ENCODE peak calls at places on chromosomes 4 and X, in ten cellular contexts. One of them, this sample, is unnamed.

GRCh38 chr4:146638801-146639351 is at the start of gene POU4F2:
- DNase-seq in heart right ventricle: no peak
- DNase-seq in ovary: no peak
- DNase-seq in cardiac fibroblast: peak
- DNase-seq in tibial nerve: no peak
- DNase-seq in epithelial cell of esophagus: peak
- DNase-seq in AG09309: no peak
- DNase-seq in body of pancreas: no peak
- DNase-seq in right atrium auricular region: no peak
- DNase-seq in GM12878: no peak
- DNase-seq in this sample: no peak

GRCh38 chr4:129153700-129154099 is 57.7 kb downstream of the C4orf33 start:
- DNase-seq in heart right ventricle: no peak
- DNase-seq in ovary: no peak
- DNase-seq in cardiac fibroblast: no peak
- DNase-seq in tibial nerve: no peak
- DNase-seq in epithelial cell of esophagus: no peak
- DNase-seq in AG09309: no peak
- DNase-seq in body of pancreas: no peak
- DNase-seq in right atrium auricular region: no peak
- DNase-seq in GM12878: no peak
- DNase-seq in this sample: no peak

GRCh38 chr4:110009526-110009925 is 96.8 kb downstream of the EGF start:
- DNase-seq in heart right ventricle: no peak
- DNase-seq in ovary: no peak
- DNase-seq in cardiac fibroblast: no peak
- DNase-seq in tibial nerve: no peak
- DNase-seq in epithelial cell of esophagus: no peak
- DNase-seq in AG09309: no peak
- DNase-seq in body of pancreas: no peak
- DNase-seq in right atrium auricular region: no peak
- DNase-seq in GM12878: no peak
- DNase-seq in this sample: no peak

GRCh38 chr4:19119904-19120303 is 1098.3 kb upstream of the LCORL start:
- DNase-seq in heart right ventricle: no peak
- DNase-seq in ovary: no peak
- DNase-seq in cardiac fibroblast: no peak
- DNase-seq in tibial nerve: no peak
- DNase-seq in epithelial cell of esophagus: no peak
- DNase-seq in AG09309: no peak
- DNase-seq in body of pancreas: no peak
- DNase-seq in right atrium auricular region: no peak
- DNase-seq in GM12878: no peak
- DNase-seq in this sample: no peak

GRCh38 chr4:112055100-112055499 is 90.2 kb upstream of the FAM241A start:
- DNase-seq in heart right ventricle: no peak
- DNase-seq in ovary: no peak
- DNase-seq in cardiac fibroblast: no peak
- DNase-seq in tibial nerve: no peak
- DNase-seq in epithelial cell of esophagus: no peak
- DNase-seq in AG09309: no peak
- DNase-seq in body of pancreas: no peak
- DNase-seq in right atrium auricular region: no peak
- DNase-seq in GM12878: no peak
- DNase-seq in this sample: no peak

GRCh38 chr4:8208565-8208964 is 9.5 kb downstream of the SH3TC1 start:
- DNase-seq in heart right ventricle: no peak
- DNase-seq in ovary: no peak
- DNase-seq in cardiac fibroblast: no peak
- DNase-seq in tibial nerve: no peak
- DNase-seq in epithelial cell of esophagus: no peak
- DNase-seq in AG09309: no peak
- DNase-seq in body of pancreas: no peak
- DNase-seq in right atrium auricular region: no peak
- DNase-seq in GM12878: no peak
- DNase-seq in this sample: no peak

GRCh38 chrX:17464196-17464595 is 89.2 kb downstream of the NHS start:
- DNase-seq in heart right ventricle: no peak
- DNase-seq in ovary: no peak
- DNase-seq in cardiac fibroblast: no peak
- DNase-seq in tibial nerve: no peak
- DNase-seq in epithelial cell of esophagus: peak
- DNase-seq in AG09309: peak
- DNase-seq in body of pancreas: no peak
- DNase-seq in right atrium auricular region: no peak
- DNase-seq in GM12878: no peak
- DNase-seq in this sample: no peak

GRCh38 chr4:37648084-37648817 is 37.9 kb downstream of the RELL1 start:
- DNase-seq in heart right ventricle: peak
- DNase-seq in ovary: peak
- DNase-seq in cardiac fibroblast: peak
- DNase-seq in tibial nerve: peak
- DNase-seq in epithelial cell of esophagus: peak
- DNase-seq in AG09309: peak
- DNase-seq in body of pancreas: peak
- DNase-seq in right atrium auricular region: no peak
- DNase-seq in GM12878: no peak
- DNase-seq in this sample: peak

GRCh38 chrX:68432648-68433047 is 647 bp downstream of the OPHN1 start:
- DNase-seq in heart right ventricle: no peak
- DNase-seq in ovary: no peak
- DNase-seq in cardiac fibroblast: peak
- DNase-seq in tibial nerve: no peak
- DNase-seq in epithelial cell of esophagus: peak
- DNase-seq in AG09309: no peak
- DNase-seq in body of pancreas: no peak
- DNase-seq in right atrium auricular region: no peak
- DNase-seq in GM12878: no peak
- DNase-seq in this sample: no peak

GRCh38 chr4:99087887-99088484 is 602 bp downstream of the ADH5 start:
- DNase-seq in heart right ventricle: peak
- DNase-seq in ovary: peak
- DNase-seq in cardiac fibroblast: peak
- DNase-seq in tibial nerve: peak
- DNase-seq in epithelial cell of esophagus: peak
- DNase-seq in AG09309: peak
- DNase-seq in body of pancreas: peak
- DNase-seq in right atrium auricular region: peak
- DNase-seq in GM12878: no peak
- DNase-seq in this sample: peak

GRCh38 chr4:174681723-174682300 is 147.2 kb downstream of the GLRA3 start:
- DNase-seq in heart right ventricle: no peak
- DNase-seq in ovary: no peak
- DNase-seq in cardiac fibroblast: peak
- DNase-seq in tibial nerve: no peak
- DNase-seq in epithelial cell of esophagus: peak
- DNase-seq in AG09309: peak
- DNase-seq in body of pancreas: no peak
- DNase-seq in right atrium auricular region: no peak
- DNase-seq in GM12878: no peak
- DNase-seq in this sample: no peak

GRCh38 chr4:173013232-173013932 is 155.2 kb upstream of the GALNT7 start:
- DNase-seq in heart right ventricle: no peak
- DNase-seq in ovary: peak
- DNase-seq in cardiac fibroblast: peak
- DNase-seq in tibial nerve: peak
- DNase-seq in epithelial cell of esophagus: peak
- DNase-seq in AG09309: no peak
- DNase-seq in body of pancreas: peak
- DNase-seq in right atrium auricular region: no peak
- DNase-seq in GM12878: peak
- DNase-seq in this sample: no peak

GRCh38 chr4:140726776-140727500 is 29.2 kb downstream of the TBC1D9 start:
- DNase-seq in heart right ventricle: no peak
- DNase-seq in ovary: no peak
- DNase-seq in cardiac fibroblast: peak
- DNase-seq in tibial nerve: no peak
- DNase-seq in epithelial cell of esophagus: peak
- DNase-seq in AG09309: no peak
- DNase-seq in body of pancreas: no peak
- DNase-seq in right atrium auricular region: no peak
- DNase-seq in GM12878: no peak
- DNase-seq in this sample: no peak

GRCh38 chr4:88054229-88054628 is 46.8 kb downstream of the PKD2 start:
- DNase-seq in heart right ventricle: no peak
- DNase-seq in ovary: no peak
- DNase-seq in cardiac fibroblast: no peak
- DNase-seq in tibial nerve: no peak
- DNase-seq in epithelial cell of esophagus: no peak
- DNase-seq in AG09309: no peak
- DNase-seq in body of pancreas: no peak
- DNase-seq in right atrium auricular region: no peak
- DNase-seq in GM12878: no peak
- DNase-seq in this sample: no peak

GRCh38 chr4:150126201-150126879 is 48.1 kb downstream of the DCLK2 start:
- DNase-seq in heart right ventricle: no peak
- DNase-seq in ovary: no peak
- DNase-seq in cardiac fibroblast: peak
- DNase-seq in tibial nerve: peak
- DNase-seq in epithelial cell of esophagus: no peak
- DNase-seq in AG09309: no peak
- DNase-seq in body of pancreas: no peak
- DNase-seq in right atrium auricular region: no peak
- DNase-seq in GM12878: no peak
- DNase-seq in this sample: no peak

GRCh38 chr4:5922556-5922955 is 29.7 kb upstream of the CRMP1 start:
- DNase-seq in heart right ventricle: no peak
- DNase-seq in ovary: no peak
- DNase-seq in cardiac fibroblast: no peak
- DNase-seq in tibial nerve: no peak
- DNase-seq in epithelial cell of esophagus: no peak
- DNase-seq in AG09309: no peak
- DNase-seq in body of pancreas: no peak
- DNase-seq in right atrium auricular region: no peak
- DNase-seq in GM12878: no peak
- DNase-seq in this sample: no peak

GRCh38 chr4:80171251-80171650 is 26.1 kb upstream of the PRDM8 start:
- DNase-seq in heart right ventricle: no peak
- DNase-seq in ovary: no peak
- DNase-seq in cardiac fibroblast: peak
- DNase-seq in tibial nerve: no peak
- DNase-seq in epithelial cell of esophagus: peak
- DNase-seq in AG09309: peak
- DNase-seq in body of pancreas: no peak
- DNase-seq in right atrium auricular region: no peak
- DNase-seq in GM12878: no peak
- DNase-seq in this sample: no peak

GRCh38 chr4:181998588-181998987 is 244.6 kb upstream of the TENM3 start:
- DNase-seq in heart right ventricle: no peak
- DNase-seq in ovary: no peak
- DNase-seq in cardiac fibroblast: no peak
- DNase-seq in tibial nerve: no peak
- DNase-seq in epithelial cell of esophagus: no peak
- DNase-seq in AG09309: no peak
- DNase-seq in body of pancreas: no peak
- DNase-seq in right atrium auricular region: no peak
- DNase-seq in GM12878: no peak
- DNase-seq in this sample: no peak
- TF ChIP-seq CTCF in heart right ventricle: no peak
- TF ChIP-seq CTCF in ovary: no peak
- TF ChIP-seq CTCF in cardiac fibroblast: no peak
- TF ChIP-seq CTCF in tibial nerve: no peak
- TF ChIP-seq CTCF in epithelial cell of esophagus: no peak
- TF ChIP-seq CTCF in AG09309: peak
- TF ChIP-seq CTCF in body of pancreas: no peak
- TF ChIP-seq CTCF in right atrium auricular region: no peak
- TF ChIP-seq CTCF in GM12878: no peak
- TF ChIP-seq CTCF in this sample: no peak

GRCh38 chr4:178633263-178633662 is 1191.0 kb upstream of the AGA start:
- DNase-seq in heart right ventricle: no peak
- DNase-seq in ovary: no peak
- DNase-seq in cardiac fibroblast: no peak
- DNase-seq in tibial nerve: no peak
- DNase-seq in epithelial cell of esophagus: peak
- DNase-seq in AG09309: no peak
- DNase-seq in body of pancreas: no peak
- DNase-seq in right atrium auricular region: no peak
- DNase-seq in GM12878: no peak
- DNase-seq in this sample: no peak
- H3K4me3 ChIP-seq in heart right ventricle: no peak
- H3K4me3 ChIP-seq in ovary: no peak
- H3K4me3 ChIP-seq in cardiac fibroblast: no peak
- H3K4me3 ChIP-seq in tibial nerve: no peak
- H3K4me3 ChIP-seq in epithelial cell of esophagus: no peak
- H3K4me3 ChIP-seq in AG09309: no peak
- H3K4me3 ChIP-seq in body of pancreas: no peak
- H3K4me3 ChIP-seq in right atrium auricular region: no peak
- H3K4me3 ChIP-seq in GM12878: no peak
- H3K4me3 ChIP-seq in this sample: no peak

DNA sequence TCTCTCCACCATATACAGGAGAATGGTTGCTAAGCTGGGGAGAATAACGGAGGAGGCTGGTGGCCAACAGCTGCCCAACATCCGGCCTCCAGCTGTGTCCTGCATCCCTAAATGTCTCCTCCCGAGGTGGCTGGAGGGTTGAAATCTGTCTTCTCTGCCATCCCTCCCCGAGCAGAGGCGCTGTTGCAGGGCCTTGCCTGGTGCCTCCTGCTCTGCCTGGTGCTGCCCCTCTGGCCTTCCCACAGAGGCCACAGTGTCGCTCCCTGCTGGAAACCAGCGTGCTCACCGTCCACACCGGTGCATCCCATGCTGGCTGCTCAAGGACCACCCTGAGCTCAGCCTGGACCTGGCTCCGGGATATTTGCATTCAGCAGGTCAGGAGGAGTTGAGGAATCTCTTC is 115.2 kb downstream of the ENPP6 start:
- DNase-seq in heart right ventricle: no peak
- DNase-seq in ovary: no peak
- DNase-seq in cardiac fibroblast: no peak
- DNase-seq in tibial nerve: no peak
- DNase-seq in epithelial cell of esophagus: no peak
- DNase-seq in AG09309: no peak
- DNase-seq in body of pancreas: no peak
- DNase-seq in right atrium auricular region: no peak
- DNase-seq in GM12878: no peak
- DNase-seq in this sample: no peak
- TF ChIP-seq CTCF in heart right ventricle: no peak
- TF ChIP-seq CTCF in ovary: no peak
- TF ChIP-seq CTCF in cardiac fibroblast: no peak
- TF ChIP-seq CTCF in tibial nerve: no peak
- TF ChIP-seq CTCF in epithelial cell of esophagus: no peak
- TF ChIP-seq CTCF in AG09309: no peak
- TF ChIP-seq CTCF in body of pancreas: no peak
- TF ChIP-seq CTCF in right atrium auricular region: no peak
- TF ChIP-seq CTCF in GM12878: no peak
- TF ChIP-seq CTCF in this sample: no peak

DNA sequence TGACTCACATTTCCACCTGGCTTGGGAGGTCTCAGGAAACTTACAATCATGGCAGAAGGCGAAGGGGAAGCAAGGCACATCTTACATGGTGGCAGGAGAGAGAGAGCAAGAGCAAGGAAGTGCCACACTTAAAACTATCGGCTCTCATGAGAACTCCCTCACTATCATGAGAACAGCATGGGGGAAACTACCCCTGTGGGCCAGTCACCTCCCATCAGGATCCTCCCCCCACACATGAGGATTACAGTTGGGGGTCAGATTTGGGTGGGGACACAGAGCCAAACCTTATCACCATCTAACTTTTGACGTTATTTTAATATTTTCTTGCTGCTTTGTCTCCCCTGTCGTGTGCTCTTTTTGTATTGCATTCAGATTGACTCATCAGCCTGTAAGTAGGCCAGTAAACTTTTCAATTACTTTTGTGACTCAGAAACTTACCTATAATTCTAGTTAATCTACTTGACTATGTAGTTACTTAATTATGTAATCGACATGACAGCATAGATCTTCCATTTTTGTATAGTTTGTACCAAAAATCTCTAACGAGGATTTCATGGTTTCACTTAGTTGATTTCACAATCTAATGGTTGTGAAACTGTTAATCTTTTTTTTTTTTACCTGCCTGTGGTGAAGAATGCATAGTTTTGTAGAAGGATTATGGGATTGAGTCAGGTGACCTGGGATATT is 18.2 kb downstream of the STIM2 start:
- DNase-seq in heart right ventricle: no peak
- DNase-seq in ovary: no peak
- DNase-seq in cardiac fibroblast: no peak
- DNase-seq in tibial nerve: no peak
- DNase-seq in epithelial cell of esophagus: peak
- DNase-seq in AG09309: no peak
- DNase-seq in body of pancreas: no peak
- DNase-seq in right atrium auricular region: no peak
- DNase-seq in GM12878: no peak
- DNase-seq in this sample: no peak
- H3K4me3 ChIP-seq in heart right ventricle: no peak
- H3K4me3 ChIP-seq in ovary: no peak
- H3K4me3 ChIP-seq in cardiac fibroblast: no peak
- H3K4me3 ChIP-seq in tibial nerve: no peak
- H3K4me3 ChIP-seq in epithelial cell of esophagus: no peak
- H3K4me3 ChIP-seq in AG09309: no peak
- H3K4me3 ChIP-seq in body of pancreas: no peak
- H3K4me3 ChIP-seq in right atrium auricular region: no peak
- H3K4me3 ChIP-seq in GM12878: no peak
- H3K4me3 ChIP-seq in this sample: no peak

This sample was measured in tibial artery.